ENCODE peak calls at places on chromosomes 2 and 18, in six cellular contexts. L is AG04450, Y is Peyer's patch, O is stomach, K is esophagus muscularis mucosa, Q is GM23338. V is an unnamed sample.

GRCh38 chr2:62306751-62307468 is 111.0 kb downstream of the B3GNT2 start:
- DNase-seq in L (no peak), Y (no peak), O (peak), K (no peak), Q (no peak), V (peak)

GRCh38 chr2:231172020-231172419 is 26.4 kb upstream of the ARMC9 start:
- DNase-seq in L (no peak), Y (no peak), O (no peak), K (no peak), Q (no peak), V (no peak)

GRCh38 chr2:23540804-23541360 is 155.9 kb downstream of the KLHL29 start:
- DNase-seq in L (no peak), Y (no peak), O (no peak), K (no peak), Q (no peak), V (no peak)

GRCh38 chr18:31039426-31039825 is 3.1 kb downstream of the DSC3 start:
- DNase-seq in L (no peak), Y (no peak), O (no peak), K (no peak), Q (no peak), V (no peak)

GRCh38 chr2:113376248-113376934 is 61.1 kb upstream of the ZNG1B start:
- DNase-seq in L (no peak), Y (no peak), O (no peak), K (peak), Q (no peak), V (no peak)

GRCh38 chr2:128309341-128310093 is 9.2 kb downstream of the HS6ST1 start:
- DNase-seq in L (peak), Y (no peak), O (peak), K (no peak), Q (no peak), V (no peak)

GRCh38 chr2:61178603-61179545 is 16.9 kb downstream of the C2orf74 start:
- DNase-seq in L (no peak), Y (no peak), O (no peak), K (no peak), Q (no peak), V (peak)

GRCh38 chr2:56892381-56892780 is 708.6 kb downstream of the CCDC85A start:
- DNase-seq in L (no peak), Y (no peak), O (no peak), K (no peak), Q (no peak), V (no peak)

GRCh38 chr2:3864943-3865664 is 161.7 kb downstream of the DCDC2C start:
- DNase-seq in L (no peak), Y (no peak), O (no peak), K (no peak), Q (no peak), V (no peak)

GRCh38 chr2:101149241-101150192 is 1.7 kb downstream of the TBC1D8 start:
- DNase-seq in L (no peak), Y (no peak), O (peak), K (no peak), Q (peak), V (no peak)

GRCh38 chr2:236745420-236746210 is 176.0 kb downstream of the ACKR3 start:
- DNase-seq in L (no peak), Y (no peak), O (no peak), K (no peak), Q (peak), V (no peak)

GRCh38 chr2:29228276-29228675 is 113.1 kb downstream of the CLIP4 start:
- DNase-seq in L (no peak), Y (no peak), O (no peak), K (no peak), Q (no peak), V (no peak)

GRCh38 chr2:222358876-222359275 is 60.1 kb upstream of the PAX3 start:
- DNase-seq in L (no peak), Y (no peak), O (no peak), K (no peak), Q (no peak), V (no peak)

GRCh38 chr2:146624429-146624828 is 1220.4 kb upstream of the ACVR2A start:
- DNase-seq in L (no peak), Y (no peak), O (no peak), K (no peak), Q (no peak), V (no peak)

GRCh38 chr2:33354981-33355380 is 121.5 kb upstream of the RASGRP3 start:
- DNase-seq in L (no peak), Y (no peak), O (no peak), K (no peak), Q (no peak), V (no peak)

GRCh38 chr2:29335391-29335790 is 220.2 kb downstream of the CLIP4 start:
- DNase-seq in L (no peak), Y (no peak), O (no peak), K (no peak), Q (no peak), V (no peak)

GRCh38 chr2:217922101-217923006 is 80.4 kb downstream of the TNS1 start:
- DNase-seq in L (no peak), Y (no peak), O (no peak), K (no peak), Q (no peak), V (no peak)

GRCh38 chr2:217920879-217921603 is 81.8 kb downstream of the TNS1 start:
- DNase-seq in L (no peak), Y (no peak), O (no peak), K (no peak), Q (peak), V (no peak)

GRCh38 chr2:217924346-217924901 is 78.4 kb downstream of the TNS1 start:
- DNase-seq in L (no peak), Y (no peak), O (no peak), K (no peak), Q (no peak), V (no peak)

GRCh38 chr2:217919781-217920351 is 82.9 kb downstream of the TNS1 start:
- DNase-seq in L (peak), Y (no peak), O (no peak), K (no peak), Q (peak), V (no peak)

DNA sequence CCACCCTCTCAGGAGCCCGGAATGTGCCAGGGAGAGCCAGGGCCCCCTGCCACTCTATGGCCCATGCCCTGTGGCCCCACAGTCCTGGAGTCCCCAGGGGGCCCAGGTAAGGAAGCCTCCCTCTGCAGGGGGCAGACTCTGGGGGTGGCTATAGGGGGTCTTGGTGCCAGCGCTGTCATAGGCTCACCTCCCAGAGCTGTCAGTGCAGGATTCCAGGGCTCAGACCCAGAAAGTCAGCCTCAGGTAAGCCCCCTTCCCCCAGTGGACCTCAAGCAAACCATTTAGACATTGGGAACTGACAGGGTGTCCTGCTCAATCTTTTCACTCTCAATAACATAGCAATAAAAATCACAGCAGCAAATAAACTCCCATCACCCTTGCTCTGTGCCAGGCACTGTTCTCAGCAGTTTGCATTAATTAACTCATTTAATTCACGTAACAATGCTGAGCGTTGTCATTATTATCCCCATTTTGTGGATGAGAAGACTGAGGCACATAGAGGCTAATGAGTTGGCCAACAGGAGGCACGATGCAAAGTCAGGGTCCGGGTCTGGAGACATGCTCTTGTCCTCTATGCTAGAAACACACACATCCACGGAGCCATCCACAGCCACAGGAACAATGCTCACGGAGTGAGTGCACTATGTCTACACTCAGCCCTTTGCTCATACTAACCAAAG is 79.6 kb downstream of the TNS1 start:
- DNase-seq in L (no peak), Y (no peak), O (no peak), K (no peak), Q (no peak), V (no peak)
- TF ChIP-seq CTCF in L (no peak), Y (no peak), O (no peak), K (no peak), Q (no peak), V (no peak)

GRCh38 chr18:55415258-55415871 is 172.6 kb downstream of the TCF4 start:
- DNase-seq in L (peak), Y (peak), O (peak), K (peak), Q (peak), V (peak)
- H3K4me3 ChIP-seq in L (no peak), Y (no peak), O (no peak), K (no peak), Q (no peak), V (no peak)

GRCh38 chr2:198961555-198961954 is 496.2 kb downstream of the SATB2 start:
- DNase-seq in L (no peak), Y (no peak), O (no peak), K (no peak), Q (peak), V (no peak)
- TF ChIP-seq CTCF in L (no peak), Y (no peak), O (no peak), K (no peak), Q (peak), V (no peak)

DNA sequence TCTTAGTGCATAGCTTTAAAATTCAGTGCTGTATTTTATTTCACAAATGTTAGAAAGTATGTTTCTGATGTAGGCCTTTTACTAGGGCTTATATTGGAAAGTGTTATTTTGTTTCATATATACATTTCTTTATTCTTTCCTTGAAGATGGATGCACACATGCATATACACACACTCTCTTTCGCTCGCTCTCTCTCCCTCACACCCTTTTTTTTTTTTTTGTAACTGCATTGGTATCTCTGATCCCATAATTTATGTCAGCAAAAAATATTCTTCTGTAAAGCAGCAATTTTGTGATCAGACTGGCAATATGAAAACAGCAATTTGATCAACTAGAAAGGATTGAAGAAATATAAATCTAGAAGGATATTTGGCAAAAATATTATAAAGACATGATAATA is 2.0 kb downstream of the MBD5 start:
- DNase-seq in L (no peak), Y (no peak), O (no peak), K (no peak), Q (no peak), V (no peak)
- H3K4me3 ChIP-seq in L (peak), Y (no peak), O (no peak), K (no peak), Q (peak), V (peak)

GRCh38 chr2:235643680-235644117 is 149.9 kb downstream of the AGAP1 start:
- DNase-seq in L (no peak), Y (no peak), O (no peak), K (no peak), Q (no peak), V (no peak)

GRCh38 chr2:235644191-235644590 is 150.3 kb downstream of the AGAP1 start:
- DNase-seq in L (no peak), Y (no peak), O (no peak), K (no peak), Q (no peak), V (no peak)

GRCh38 chr2:235641333-235641732 is 147.5 kb downstream of the AGAP1 start:
- DNase-seq in L (no peak), Y (no peak), O (no peak), K (no peak), Q (peak), V (no peak)

GRCh38 chr2:235641956-235642355 is 148.1 kb downstream of the AGAP1 start:
- DNase-seq in L (no peak), Y (no peak), O (no peak), K (no peak), Q (peak), V (no peak)

DNA sequence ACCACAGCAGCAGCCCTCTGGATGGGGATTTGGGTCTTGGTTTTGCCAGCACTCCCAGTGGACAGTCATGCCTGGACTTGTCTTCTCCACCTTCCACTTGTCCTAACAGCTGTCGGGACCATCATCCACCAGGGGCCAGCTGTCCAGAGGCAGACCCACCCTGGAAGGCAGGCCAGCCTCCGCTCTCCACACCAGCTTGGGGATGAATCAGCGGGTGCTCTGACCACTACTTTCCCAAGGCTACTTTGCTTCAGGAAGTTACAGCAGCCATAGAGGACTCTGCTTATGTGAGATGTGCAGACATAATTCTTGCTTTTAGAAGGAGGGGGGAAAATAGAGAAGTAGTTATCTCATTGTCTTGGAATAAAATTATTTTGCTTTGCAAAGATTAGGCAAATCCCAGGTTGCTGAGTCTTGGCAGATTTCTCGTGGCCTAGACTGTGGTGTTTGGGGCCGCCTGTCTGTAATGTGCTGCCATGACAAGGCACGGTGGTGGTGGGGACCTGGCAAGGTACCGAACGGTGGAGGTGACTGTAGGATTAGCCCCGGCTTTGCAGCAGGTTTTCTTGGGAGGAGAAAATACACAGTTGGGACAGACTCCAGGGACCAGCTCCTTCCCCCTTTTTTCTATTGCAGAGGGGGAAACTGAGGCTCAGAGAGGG is 148.7 kb downstream of the AGAP1 start:
- DNase-seq in L (no peak), Y (no peak), O (no peak), K (no peak), Q (peak), V (no peak)
- TF ChIP-seq CTCF in L (no peak), Y (no peak), O (no peak), K (no peak), Q (peak), V (no peak)

DNA sequence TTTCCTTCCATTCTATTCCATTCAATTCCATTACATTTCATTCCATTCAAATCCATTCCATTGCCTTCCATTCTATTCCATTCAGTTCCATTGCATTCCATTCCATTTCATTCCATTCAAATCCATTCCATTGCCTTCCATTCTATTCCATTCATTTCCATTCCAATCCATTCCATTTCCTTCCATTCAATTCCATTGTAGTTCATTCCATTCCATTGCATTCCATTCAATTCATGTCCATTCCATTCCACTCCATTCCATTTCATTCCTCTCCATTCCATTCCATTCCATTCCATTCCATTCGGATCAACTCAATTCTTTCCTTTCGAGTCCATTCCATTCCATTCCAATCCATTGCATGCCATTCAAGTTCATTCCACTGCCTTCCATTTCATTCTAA is 1128.3 kb downstream of the RPIA start:
- DNase-seq in L (no peak), Y (no peak), O (no peak), K (no peak), Q (no peak), V (no peak)
- H3K4me3 ChIP-seq in L (no peak), Y (no peak), O (no peak), K (no peak), Q (peak), V (no peak)